ENCODE peak calls at places on chromosomes 13 and 19, in four cellular contexts. J is Panc1, H is neural progenitor cell, P is psoas muscle. L is an unnamed sample.

GRCh38 chr19:32322541-32322940 is 22.9 kb upstream of the ZNF507 start:
- DNase-seq in P (no peak), H (no peak), J (no peak), L (no peak)

GRCh38 chr19:48421548-48421947 is 24.2 kb upstream of the GRWD1 start:
- DNase-seq in J (no peak), H (no peak), P (no peak), L (no peak)

GRCh38 chr13:92716749-92717148 is 509.9 kb upstream of the GPC6 start:
- DNase-seq in H (no peak), J (no peak), P (no peak), L (no peak)

GRCh38 chr13:40772765-40773473 is 1.9 kb upstream of the MRPS31 start:
- DNase-seq in J (no peak), H (no peak), P (no peak), L (no peak)

GRCh38 chr13:47521895-47522487 is 479.1 kb downstream of the SUCLA2 start:
- DNase-seq in P (no peak), J (no peak), H (no peak), L (no peak)

GRCh38 chr13:46759861-46760260 is 37.1 kb downstream of the ESD start:
- DNase-seq in H (no peak), J (no peak), P (no peak), L (peak; percentile 82)

GRCh38 chr13:49210669-49211068 is 9.5 kb upstream of the MLNR start:
- DNase-seq in J (no peak), P (no peak), H (no peak), L (no peak)

GRCh38 chr13:40490086-40490723 is 176.2 kb downstream of the FOXO1 start:
- DNase-seq in J (no peak), P (no peak), H (no peak), L (no peak)

GRCh38 chr13:99655351-99656091 is 154.2 kb downstream of the TM9SF2 start:
- DNase-seq in P (no peak), J (no peak), H (peak; percentile 45), L (no peak)

GRCh38 chr13:42168497-42168896 is 103.5 kb upstream of the AKAP11 start:
- DNase-seq in H (no peak), J (no peak), P (no peak), L (no peak)

GRCh38 chr13:43764349-43764748 is 22.4 kb downstream of the ENOX1 start:
- DNase-seq in J (no peak), H (no peak), P (no peak), L (no peak)

GRCh38 chr19:46408611-46409039 is 4.7 kb downstream of the CCDC8 start:
- DNase-seq in J (no peak), P (peak; percentile 79), H (peak; percentile 44), L (peak; percentile 42)

GRCh38 chr13:19959141-19959830 is 759 bp downstream of the ZMYM2 start:
- DNase-seq in J (no peak), H (peak; percentile 81), P (peak; percentile 82), L (peak; percentile 44)

GRCh38 chr19:43380771-43381386 is 27.4 kb downstream of the CD177 start:
- DNase-seq in H (no peak), J (no peak), P (no peak), L (peak; percentile 40)

GRCh38 chr19:42465827-42466280 is 23.1 kb upstream of the CXCL17 start:
- DNase-seq in J (no peak), H (no peak), P (no peak), L (no peak)

GRCh38 chr19:46383846-46384245 is 29.5 kb downstream of the CCDC8 start:
- DNase-seq in H (no peak), P (no peak), J (no peak), L (no peak)

GRCh38 chr19:39410620-39411005 is 1.9 kb upstream of the PLEKHG2 start:
- DNase-seq in H (peak; percentile 24), P (no peak), J (no peak), L (no peak)

GRCh38 chr19:34960103-34960805 is 3.8 kb downstream of the ZNF792 start:
- DNase-seq in J (no peak), H (no peak), P (no peak), L (no peak)

GRCh38 chr19:13014101-13014920 is 19.0 kb downstream of the NFIX start:
- DNase-seq in P (peak; percentile 71), H (peak; percentile 82), J (no peak), L (no peak)

GRCh38 chr13:89518289-89519077 is 1829.0 kb upstream of the MIR17HG start:
- DNase-seq in J (no peak), H (no peak), P (no peak), L (no peak)

GRCh38 chr19:11673608-11674041 is 65.1 kb downstream of the ZNF823 start:
- DNase-seq in P (peak; percentile 73), H (peak; percentile 91), J (no peak), L (peak; percentile 35)

GRCh38 chr19:38975861-38976271 is 324 bp upstream of the FBXO17 start:
- DNase-seq in J (peak; percentile 88), H (peak; percentile 67), P (no peak), L (peak; percentile 8)

GRCh38 chr13:30112602-30113435 is 194.5 kb downstream of the KATNAL1 start:
- DNase-seq in J (peak; percentile 62), H (peak; percentile 87), P (peak; percentile 89), L (peak; percentile 76)

GRCh38 chr19:34359140-34359953 is 5.6 kb upstream of the GPI start:
- DNase-seq in H (peak; percentile 97), P (peak; percentile 98), J (peak; percentile 98), L (peak; percentile 93)

GRCh38 chr19:37699057-37699456 is 20.5 kb downstream of the ZNF607 start:
- DNase-seq in H (no peak), P (no peak), J (no peak), L (no peak)

GRCh38 chr13:41694902-41695301 is 237.6 kb downstream of the RGCC start:
- DNase-seq in J (peak; percentile 25), P (peak; percentile 62), H (no peak), L (peak; percentile 40)

GRCh38 chr13:94548382-94549240 is 47.3 kb downstream of the TGDS start:
- DNase-seq in J (no peak), P (peak; percentile 77), H (peak; percentile 82), L (peak; percentile 36)

GRCh38 chr13:108176685-108177274 is 38.6 kb downstream of the LIG4 start:
- DNase-seq in H (peak; percentile 33), J (no peak), P (no peak), L (no peak)
- TF ChIP-seq CTCF in H (peak; percentile 52), J (peak; percentile 51), P (peak; percentile 31), L (no peak)

GRCh38 chr13:75705908-75706307 is 69.8 kb downstream of the LMO7 start:
- DNase-seq in J (no peak), P (no peak), H (no peak), L (no peak)
- TF ChIP-seq CTCF in J (no peak), P (no peak), H (no peak), L (no peak)

GRCh38 chr19:53365134-53365898 is at the start of gene ZNF525:
- DNase-seq in J (peak; percentile 57), H (peak; percentile 93), P (peak; percentile 90), L (peak; percentile 91)
- TF ChIP-seq CTCF in J (peak; percentile 64), H (peak; percentile 32), P (no peak), L (no peak)

DNA sequence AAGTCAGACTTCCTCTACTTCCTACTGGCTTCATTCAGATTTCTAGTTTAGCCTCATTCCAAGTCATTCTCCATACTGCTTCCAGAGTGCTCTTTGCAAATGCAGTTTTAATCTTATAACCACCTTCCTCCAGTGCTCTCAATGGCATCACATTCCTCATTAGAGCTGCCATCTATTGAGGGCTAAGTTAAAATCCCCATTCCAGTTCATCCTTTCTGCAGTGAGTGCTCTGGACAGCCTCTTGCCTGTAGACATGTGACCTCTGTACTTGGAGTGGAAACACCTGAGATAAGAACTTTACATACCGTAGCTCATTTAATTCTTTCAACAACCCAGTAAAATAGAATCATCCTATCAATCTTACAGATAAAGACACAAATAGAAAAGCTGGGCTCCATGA is 57.9 kb upstream of the MAB21L1 start:
- DNase-seq in J (no peak), H (peak; percentile 18), P (no peak), L (no peak)
- TF ChIP-seq CTCF in J (no peak), H (no peak), P (no peak), L (no peak)

GRCh38 chr13:108961542-108962125 is 332.2 kb downstream of the MYO16 start:
- DNase-seq in J (peak; percentile 46), H (peak; percentile 74), P (no peak), L (no peak)

GRCh38 chr13:108962652-108963051 is 333.2 kb downstream of the MYO16 start:
- DNase-seq in J (no peak), P (no peak), H (no peak), L (no peak)

GRCh38 chr13:108963846-108964600 is 334.6 kb downstream of the MYO16 start:
- DNase-seq in P (no peak), H (no peak), J (no peak), L (no peak)

GRCh38 chr13:108964601-108965000 is 335.2 kb downstream of the MYO16 start:
- DNase-seq in P (no peak), H (no peak), J (no peak), L (no peak)

GRCh38 chr13:108963276-108963810 is 333.9 kb downstream of the MYO16 start:
- DNase-seq in H (no peak), J (no peak), P (no peak), L (no peak)
- TF ChIP-seq CTCF in H (no peak), J (no peak), P (no peak), L (no peak)

GRCh38 chr13:51262501-51263211 is 40.5 kb downstream of the FAM124A start:
- DNase-seq in J (no peak), H (peak; percentile 55), P (no peak), L (no peak)
- TF ChIP-seq CTCF in J (peak; percentile 33), H (no peak), P (no peak), L (no peak)

GRCh38 chr13:21336609-21337008 is 122.5 kb downstream of the ZDHHC20 start:
- DNase-seq in J (no peak), P (no peak), H (peak; percentile 12), L (no peak)
- TF ChIP-seq CTCF in J (no peak), P (no peak), H (no peak), L (no peak)

L was measured in prostate gland.